ENCODE peak calls at places on chromosome 17, in ten cellular contexts. B is left lung, Y is substantia nigra, I is KBM-7, E is iris pigment epithelial cell, U is head of caudate nucleus, Z is fibroblast of lung, D is tibial artery, S is nucleus accumbens, H is thoracic aorta. A is an unnamed sample.

GRCh38 chr17:37147301-37147812 is 198.6 kb downstream of the AATF start:
- DNase-seq in B (no peak), Y (no peak), I (peak), E (peak), U (no peak), Z (no peak), D (no peak), S (no peak), H (no peak), A (peak)

GRCh38 chr17:79814966-79815835 is 18.3 kb upstream of the CBX8 start:
- DNase-seq in B (peak), Y (no peak), I (no peak), E (peak), U (no peak), Z (no peak), D (no peak), S (no peak), H (no peak), A (no peak)

GRCh38 chr17:2364132-2365116 is 27.1 kb downstream of the SGSM2 start:
- DNase-seq in B (no peak), Y (no peak), I (no peak), E (no peak), U (no peak), Z (peak), D (no peak), S (no peak), H (no peak), A (no peak)

GRCh38 chr17:71632328-71632727 is 488.5 kb upstream of the SOX9 start:
- DNase-seq in B (no peak), Y (no peak), I (no peak), E (peak), U (no peak), Z (peak), D (no peak), S (no peak), H (no peak), A (no peak)

GRCh38 chr17:55601874-55602364 is 90.7 kb upstream of the SMIM36 start:
- DNase-seq in B (no peak), Y (no peak), I (peak), E (peak), U (no peak), Z (peak), D (no peak), S (no peak), H (no peak), A (no peak)

GRCh38 chr17:72187544-72187943 is 66.7 kb downstream of the SOX9 start:
- DNase-seq in B (no peak), Y (no peak), I (no peak), E (peak), U (no peak), Z (peak), D (peak), S (no peak), H (no peak), A (no peak)

GRCh38 chr17:63476857-63477470 is at the start of gene ACE:
- DNase-seq in B (no peak), Y (no peak), I (peak), E (no peak), U (no peak), Z (no peak), D (no peak), S (no peak), H (no peak), A (no peak)

GRCh38 chr17:50871369-50871768 is 5.2 kb upstream of the TOB1 start:
- DNase-seq in B (no peak), Y (no peak), I (peak), E (no peak), U (no peak), Z (no peak), D (no peak), S (no peak), H (no peak), A (no peak)

GRCh38 chr17:4444782-4445473 is 11.2 kb downstream of the SPNS3 start:
- DNase-seq in B (peak), Y (no peak), I (no peak), E (no peak), U (no peak), Z (no peak), D (no peak), S (no peak), H (peak), A (no peak)

GRCh38 chr17:74759243-74759801 is 10.9 kb downstream of the NHERF1 start:
- DNase-seq in B (no peak), Y (no peak), I (peak), E (no peak), U (no peak), Z (no peak), D (no peak), S (no peak), H (no peak), A (no peak)

GRCh38 chr17:7589204-7589868 is 558 bp downstream of the SOX15 start:
- DNase-seq in B (peak), Y (peak), I (no peak), E (peak), U (peak), Z (peak), D (peak), S (peak), H (no peak), A (peak)

GRCh38 chr17:55295411-55296170 is 30.8 kb downstream of the HLF start:
- DNase-seq in B (no peak), Y (no peak), I (peak), E (peak), U (peak), Z (peak), D (no peak), S (no peak), H (no peak), A (peak)

GRCh38 chr17:58285422-58285810 is 4.7 kb upstream of the MPO start:
- DNase-seq in B (no peak), Y (no peak), I (no peak), E (no peak), U (no peak), Z (peak), D (no peak), S (no peak), H (no peak), A (no peak)

GRCh38 chr17:32720671-32721070 is 156.3 kb downstream of the MYO1D start:
- DNase-seq in B (no peak), Y (no peak), I (no peak), E (no peak), U (no peak), Z (no peak), D (no peak), S (no peak), H (no peak), A (no peak)

GRCh38 chr17:80861892-80862291 is 129.7 kb upstream of the CHMP6 start:
- DNase-seq in B (peak), Y (no peak), I (no peak), E (peak), U (peak), Z (peak), D (no peak), S (peak), H (no peak), A (peak)

GRCh38 chr17:68709461-68709860 is 108.3 kb upstream of the FAM20A start:
- DNase-seq in B (no peak), Y (no peak), I (no peak), E (no peak), U (no peak), Z (no peak), D (no peak), S (no peak), H (no peak), A (no peak)